ENCODE peak calls at places on chromosomes 6 and 20, in eight cellular contexts. One of them, this sample, is unnamed.
A peak's percentile ranks its signal among the peaks of the same experiment; 100 is the strongest.

GRCh38 chr6:117399924-117400323 is 25.8 kb downstream of the ROS1 start:
- DNase-seq in testis: no peak
- DNase-seq in thyroid gland: no peak
- DNase-seq in right lobe of liver: no peak
- DNase-seq in ovary: no peak
- DNase-seq in spleen: no peak
- DNase-seq in transverse colon: no peak
- DNase-seq in adrenal gland: no peak
- DNase-seq in this sample: no peak

GRCh38 chr6:165805067-165805525 is 142.1 kb upstream of the PDE10A start:
- DNase-seq in right lobe of liver: no peak
- DNase-seq in ovary: no peak
- DNase-seq in transverse colon: no peak
- DNase-seq in spleen: no peak
- DNase-seq in testis: no peak
- DNase-seq in thyroid gland: no peak
- DNase-seq in adrenal gland: no peak
- DNase-seq in this sample: no peak

GRCh38 chr6:1136415-1136774 is 175.5 kb upstream of the FOXQ1 start:
- DNase-seq in ovary: no peak
- DNase-seq in adrenal gland: no peak
- DNase-seq in thyroid gland: peak; percentile 27
- DNase-seq in right lobe of liver: peak; percentile 43
- DNase-seq in testis: no peak
- DNase-seq in spleen: no peak
- DNase-seq in transverse colon: no peak
- DNase-seq in this sample: no peak

GRCh38 chr20:63782051-63782471 is 42.5 kb downstream of the SLC2A4RG start:
- DNase-seq in spleen: no peak
- DNase-seq in ovary: no peak
- DNase-seq in testis: no peak
- DNase-seq in adrenal gland: no peak
- DNase-seq in right lobe of liver: no peak
- DNase-seq in transverse colon: no peak
- DNase-seq in thyroid gland: no peak
- DNase-seq in this sample: peak; percentile 63

GRCh38 chr6:36467625-36468024 is 24.8 kb downstream of the KCTD20 start:
- DNase-seq in testis: no peak
- DNase-seq in transverse colon: no peak
- DNase-seq in adrenal gland: no peak
- DNase-seq in spleen: no peak
- DNase-seq in thyroid gland: no peak
- DNase-seq in ovary: no peak
- DNase-seq in right lobe of liver: no peak
- DNase-seq in this sample: no peak

GRCh38 chr6:72716916-72717315 is 95.1 kb downstream of the KCNQ5 start:
- DNase-seq in ovary: no peak
- DNase-seq in adrenal gland: no peak
- DNase-seq in testis: no peak
- DNase-seq in right lobe of liver: no peak
- DNase-seq in transverse colon: no peak
- DNase-seq in spleen: no peak
- DNase-seq in thyroid gland: no peak
- DNase-seq in this sample: no peak

GRCh38 chr20:34515484-34516037 is 661 bp upstream of the DYNLRB1 start:
- DNase-seq in spleen: peak; percentile 90
- DNase-seq in thyroid gland: peak; percentile 85
- DNase-seq in transverse colon: peak; percentile 80
- DNase-seq in right lobe of liver: peak; percentile 47
- DNase-seq in adrenal gland: peak; percentile 56
- DNase-seq in testis: peak; percentile 82
- DNase-seq in ovary: peak; percentile 61
- DNase-seq in this sample: no peak

GRCh38 chr20:3710703-3711417 is 1.5 kb downstream of the SIGLEC1 start:
- DNase-seq in adrenal gland: peak; percentile 77
- DNase-seq in transverse colon: peak; percentile 72
- DNase-seq in testis: peak; percentile 81
- DNase-seq in ovary: peak; percentile 90
- DNase-seq in right lobe of liver: peak; percentile 65
- DNase-seq in thyroid gland: peak; percentile 71
- DNase-seq in spleen: peak; percentile 91
- DNase-seq in this sample: peak; percentile 16

GRCh38 chr6:136586295-136586694 is 36.1 kb upstream of the MAP7 start:
- DNase-seq in right lobe of liver: no peak
- DNase-seq in thyroid gland: no peak
- DNase-seq in ovary: no peak
- DNase-seq in spleen: no peak
- DNase-seq in adrenal gland: no peak
- DNase-seq in transverse colon: no peak
- DNase-seq in testis: no peak
- DNase-seq in this sample: no peak

GRCh38 chr6:37691904-37692806 is 5.5 kb downstream of the MDGA1 start:
- DNase-seq in spleen: peak; percentile 94
- DNase-seq in ovary: peak; percentile 82
- DNase-seq in right lobe of liver: peak; percentile 68
- DNase-seq in transverse colon: peak; percentile 77
- DNase-seq in adrenal gland: peak; percentile 78
- DNase-seq in thyroid gland: peak; percentile 71
- DNase-seq in testis: peak; percentile 85
- DNase-seq in this sample: peak; percentile 51

GRCh38 chr6:43628392-43629103 is 516 bp downstream of the GTPBP2 start:
- DNase-seq in spleen: no peak
- DNase-seq in testis: peak; percentile 61
- DNase-seq in thyroid gland: peak; percentile 66
- DNase-seq in right lobe of liver: peak; percentile 48
- DNase-seq in transverse colon: peak; percentile 62
- DNase-seq in ovary: peak; percentile 53
- DNase-seq in adrenal gland: peak; percentile 60
- DNase-seq in this sample: peak; percentile 37

GRCh38 chr6:43624786-43625288 is 4.2 kb downstream of the GTPBP2 start:
- DNase-seq in transverse colon: no peak
- DNase-seq in right lobe of liver: no peak
- DNase-seq in spleen: no peak
- DNase-seq in adrenal gland: no peak
- DNase-seq in thyroid gland: no peak
- DNase-seq in ovary: no peak
- DNase-seq in testis: peak; percentile 10
- DNase-seq in this sample: no peak

GRCh38 chr6:43629104-43629504 is at the start of gene GTPBP2:
- DNase-seq in right lobe of liver: peak; percentile 99
- DNase-seq in transverse colon: peak; percentile 99
- DNase-seq in ovary: peak; percentile 97
- DNase-seq in spleen: peak; percentile 100
- DNase-seq in thyroid gland: peak; percentile 100
- DNase-seq in adrenal gland: peak; percentile 98
- DNase-seq in testis: peak; percentile 100
- DNase-seq in this sample: peak; percentile 97

GRCh38 chr6:43625393-43625992 is 3.6 kb downstream of the GTPBP2 start:
- DNase-seq in testis: peak; percentile 7
- DNase-seq in thyroid gland: no peak
- DNase-seq in transverse colon: no peak
- DNase-seq in adrenal gland: no peak
- DNase-seq in spleen: no peak
- DNase-seq in ovary: no peak
- DNase-seq in right lobe of liver: no peak
- DNase-seq in this sample: no peak

DNA sequence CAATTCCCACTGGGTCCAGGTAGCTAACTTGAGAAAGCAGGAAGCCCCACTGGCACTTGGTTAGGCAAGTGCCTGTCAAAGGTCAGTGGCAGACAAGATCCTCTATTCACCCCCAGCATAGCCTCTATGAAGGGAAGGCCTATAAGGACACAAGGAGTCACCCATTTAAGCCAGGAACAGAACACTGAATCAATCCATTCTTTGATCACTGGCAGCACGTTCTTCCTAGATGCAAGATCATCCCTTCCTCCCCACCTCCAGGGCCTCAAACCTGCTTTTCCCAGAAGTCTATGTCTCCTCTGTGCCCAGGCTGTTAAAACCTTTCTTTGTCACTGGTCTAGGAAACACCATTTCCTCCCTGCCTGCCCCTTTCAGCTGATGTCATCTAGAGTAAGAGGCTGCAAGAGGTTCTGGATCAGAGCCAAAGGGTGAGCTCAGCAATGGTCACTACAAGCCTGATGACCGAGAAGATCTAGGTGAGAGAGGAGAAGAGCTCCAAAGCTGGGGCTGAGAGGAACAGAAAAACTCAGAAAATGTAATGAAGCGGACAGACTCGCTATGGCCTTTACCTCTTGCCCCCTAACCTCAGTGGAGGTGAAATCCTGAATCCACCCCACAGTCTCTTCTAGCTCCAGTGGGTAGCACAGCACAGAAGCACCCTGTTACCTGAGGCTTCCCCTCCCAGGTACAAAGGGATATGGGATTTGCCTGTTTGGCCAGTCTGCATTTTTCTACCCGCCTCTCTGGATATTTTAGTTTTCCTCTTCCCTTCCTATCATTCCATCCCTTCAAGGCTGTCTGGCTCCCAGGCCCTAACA is 1.8 kb downstream of the GTPBP2 start:
- DNase-seq in transverse colon: peak; percentile 77
- DNase-seq in right lobe of liver: peak; percentile 79
- DNase-seq in adrenal gland: peak; percentile 82
- DNase-seq in ovary: no peak
- DNase-seq in spleen: no peak
- DNase-seq in thyroid gland: peak; percentile 91
- DNase-seq in testis: peak; percentile 80
- DNase-seq in this sample: peak; percentile 78
- TF ChIP-seq POLR2A in transverse colon: no peak
- TF ChIP-seq POLR2A in right lobe of liver: peak; percentile 65
- TF ChIP-seq POLR2A in adrenal gland: no peak
- TF ChIP-seq POLR2A in ovary: no peak
- TF ChIP-seq POLR2A in spleen: no peak
- TF ChIP-seq POLR2A in thyroid gland: no peak
- TF ChIP-seq POLR2A in testis: no peak
- TF ChIP-seq POLR2A in this sample: no peak

DNA sequence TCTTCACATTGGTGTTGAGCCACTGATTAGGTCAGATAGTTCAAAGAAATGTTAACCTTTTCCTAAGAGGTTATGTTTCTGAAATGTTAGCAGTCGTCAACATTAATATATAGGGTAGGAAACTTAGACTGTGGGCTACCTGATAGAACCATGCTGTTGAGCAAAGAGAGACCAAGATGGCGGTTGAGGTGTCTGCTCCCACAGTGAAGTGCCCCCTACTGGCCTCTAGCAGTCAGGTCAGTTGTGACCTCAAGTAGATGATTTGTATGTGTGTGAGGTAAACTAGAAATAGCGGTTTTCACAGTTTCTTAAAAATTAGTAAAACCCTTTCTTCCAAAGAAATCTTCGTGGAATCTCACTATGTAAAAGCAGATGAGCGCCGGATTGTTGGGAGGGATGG is 40.3 kb downstream of the MTHFD1L start:
- DNase-seq in thyroid gland: no peak
- DNase-seq in right lobe of liver: no peak
- DNase-seq in adrenal gland: no peak
- DNase-seq in testis: no peak
- DNase-seq in ovary: no peak
- DNase-seq in transverse colon: no peak
- DNase-seq in spleen: no peak
- DNase-seq in this sample: no peak
- H3K36me3 ChIP-seq in thyroid gland: no peaks in the 10 kb centered on the region
- H3K36me3 ChIP-seq in right lobe of liver: no peaks in the 10 kb centered on the region
- H3K36me3 ChIP-seq in adrenal gland: no peaks in the 10 kb centered on the region
- H3K36me3 ChIP-seq in testis: no peaks in the 10 kb centered on the region
- H3K36me3 ChIP-seq in ovary: no peaks in the 10 kb centered on the region
- H3K36me3 ChIP-seq in transverse colon: no peaks in the 10 kb centered on the region
- H3K36me3 ChIP-seq in spleen: peaks cover 8% of the 10 kb centered on the region
- H3K36me3 ChIP-seq in this sample: peaks cover 5% of the 10 kb centered on the region

GRCh38 chr6:119078449-119079287 is at the start of gene FAM184A:
- DNase-seq in thyroid gland: peak; percentile 70
- DNase-seq in spleen: peak; percentile 87
- DNase-seq in ovary: peak; percentile 83
- DNase-seq in adrenal gland: peak; percentile 68
- DNase-seq in right lobe of liver: peak; percentile 70
- DNase-seq in transverse colon: peak; percentile 65
- DNase-seq in testis: peak; percentile 70
- DNase-seq in this sample: peak; percentile 16
- TF ChIP-seq POLR2A in thyroid gland: no peak
- TF ChIP-seq POLR2A in spleen: no peak
- TF ChIP-seq POLR2A in ovary: peak; percentile 28
- TF ChIP-seq POLR2A in adrenal gland: no peak
- TF ChIP-seq POLR2A in right lobe of liver: peak; percentile 25
- TF ChIP-seq POLR2A in transverse colon: no peak
- TF ChIP-seq POLR2A in testis: no peak
- TF ChIP-seq POLR2A in this sample: no peak

GRCh38 chr6:156061465-156061864 is 605.8 kb upstream of the NOX3 start:
- DNase-seq in adrenal gland: no peak
- DNase-seq in spleen: no peak
- DNase-seq in transverse colon: no peak
- DNase-seq in thyroid gland: no peak
- DNase-seq in testis: no peak
- DNase-seq in right lobe of liver: no peak
- DNase-seq in ovary: no peak
- DNase-seq in this sample: no peak

GRCh38 chr6:156058356-156058755 is 602.7 kb upstream of the NOX3 start:
- DNase-seq in ovary: no peak
- DNase-seq in adrenal gland: no peak
- DNase-seq in thyroid gland: no peak
- DNase-seq in transverse colon: no peak
- DNase-seq in testis: no peak
- DNase-seq in spleen: no peak
- DNase-seq in right lobe of liver: no peak
- DNase-seq in this sample: no peak

GRCh38 chr6:156065838-156066237 is 610.2 kb upstream of the NOX3 start:
- DNase-seq in adrenal gland: no peak
- DNase-seq in ovary: no peak
- DNase-seq in testis: no peak
- DNase-seq in spleen: no peak
- DNase-seq in right lobe of liver: no peak
- DNase-seq in transverse colon: no peak
- DNase-seq in thyroid gland: no peak
- DNase-seq in this sample: no peak

GRCh38 chr6:156060013-156060412 is 604.4 kb upstream of the NOX3 start:
- DNase-seq in thyroid gland: no peak
- DNase-seq in adrenal gland: no peak
- DNase-seq in ovary: no peak
- DNase-seq in transverse colon: no peak
- DNase-seq in right lobe of liver: no peak
- DNase-seq in testis: no peak
- DNase-seq in spleen: no peak
- DNase-seq in this sample: no peak

DNA sequence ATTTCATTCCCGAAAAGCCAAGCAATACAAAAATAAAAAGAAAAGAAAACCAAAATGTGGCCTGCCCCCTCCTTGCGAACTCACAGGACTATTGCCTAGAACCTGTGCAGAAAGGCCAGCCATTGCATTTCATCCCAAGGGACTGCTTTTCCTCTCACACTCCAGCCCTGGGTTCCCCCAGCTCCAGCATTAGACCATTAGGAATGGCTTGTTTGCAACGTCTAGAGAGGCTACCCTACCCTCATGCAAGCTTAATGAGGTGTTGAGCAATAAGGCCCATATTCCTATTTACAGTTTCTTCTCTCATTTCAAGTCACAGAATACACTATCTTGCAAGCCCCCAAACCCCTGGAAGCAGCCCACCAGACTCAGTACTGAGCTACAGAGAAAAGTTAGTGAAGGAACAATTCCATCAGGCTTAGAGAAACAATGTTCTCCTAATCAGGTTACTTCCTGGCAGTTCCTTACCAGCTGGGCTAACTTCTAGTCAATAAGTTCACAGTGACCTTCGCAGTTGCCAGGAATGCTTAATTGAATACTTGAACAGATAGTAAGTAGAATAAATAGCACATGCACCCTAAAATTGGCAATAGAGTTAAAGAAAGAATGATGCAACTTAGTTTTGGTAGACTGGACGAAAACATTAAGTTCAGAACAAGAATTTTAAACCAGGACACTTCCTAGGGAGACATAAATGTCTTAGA is 606.5 kb upstream of the NOX3 start:
- DNase-seq in thyroid gland: no peak
- DNase-seq in testis: peak; percentile 87
- DNase-seq in ovary: peak; percentile 44
- DNase-seq in transverse colon: no peak
- DNase-seq in right lobe of liver: no peak
- DNase-seq in spleen: no peak
- DNase-seq in adrenal gland: no peak
- DNase-seq in this sample: no peak
- H3K36me3 ChIP-seq in thyroid gland: no peaks in the 10 kb centered on the region
- H3K36me3 ChIP-seq in testis: no peaks in the 10 kb centered on the region
- H3K36me3 ChIP-seq in ovary: no peaks in the 10 kb centered on the region
- H3K36me3 ChIP-seq in transverse colon: no peaks in the 10 kb centered on the region
- H3K36me3 ChIP-seq in right lobe of liver: no peaks in the 10 kb centered on the region
- H3K36me3 ChIP-seq in spleen: no peaks in the 10 kb centered on the region
- H3K36me3 ChIP-seq in adrenal gland: no peaks in the 10 kb centered on the region
- H3K36me3 ChIP-seq in this sample: no peaks in the 10 kb centered on the region